ENCODE peak calls at places on chromosomes 4 and X, in six cellular contexts. One of them, this sample, is unnamed.

GRCh38 chrX:102604327-102604726 is 5.0 kb downstream of the ARMCX5 start:
- DNase-seq in endothelial cell of umbilical vein: no peak
- DNase-seq in thyroid gland: no peak
- DNase-seq in lower lobe of right lung: no peak
- DNase-seq in HCT116: no peak
- DNase-seq in testis: no peak
- DNase-seq in this sample: no peak

GRCh38 chr4:40908702-40909362 is 159.1 kb downstream of the NSUN7 start:
- DNase-seq in HCT116: peak
- DNase-seq in endothelial cell of umbilical vein: peak
- DNase-seq in thyroid gland: peak
- DNase-seq in testis: peak
- DNase-seq in lower lobe of right lung: peak
- DNase-seq in this sample: peak

GRCh38 chr4:185738038-185738552 is 73.9 kb downstream of the SORBS2 start:
- DNase-seq in lower lobe of right lung: no peak
- DNase-seq in HCT116: no peak
- DNase-seq in testis: no peak
- DNase-seq in thyroid gland: no peak
- DNase-seq in endothelial cell of umbilical vein: peak
- DNase-seq in this sample: no peak

GRCh38 chr4:145670422-145670821 is 9.5 kb upstream of the C4orf51 start:
- DNase-seq in endothelial cell of umbilical vein: no peak
- DNase-seq in lower lobe of right lung: no peak
- DNase-seq in HCT116: no peak
- DNase-seq in thyroid gland: no peak
- DNase-seq in testis: no peak
- DNase-seq in this sample: no peak

GRCh38 chr4:186728631-186729271 is 5.1 kb upstream of the FAT1 start:
- DNase-seq in lower lobe of right lung: no peak
- DNase-seq in testis: no peak
- DNase-seq in HCT116: peak
- DNase-seq in endothelial cell of umbilical vein: no peak
- DNase-seq in thyroid gland: no peak
- DNase-seq in this sample: peak

GRCh38 chr4:82217986-82218715 is 155.6 kb downstream of the HNRNPD start:
- DNase-seq in lower lobe of right lung: no peak
- DNase-seq in endothelial cell of umbilical vein: no peak
- DNase-seq in thyroid gland: no peak
- DNase-seq in HCT116: peak
- DNase-seq in testis: no peak
- DNase-seq in this sample: no peak

GRCh38 chr4:151808120-151808529 is 47.3 kb upstream of the GATB start:
- DNase-seq in testis: no peak
- DNase-seq in thyroid gland: no peak
- DNase-seq in endothelial cell of umbilical vein: no peak
- DNase-seq in HCT116: peak
- DNase-seq in lower lobe of right lung: no peak
- DNase-seq in this sample: peak

GRCh38 chrX:138775501-138775900 is 64.0 kb upstream of the FGF13 start:
- DNase-seq in HCT116: no peak
- DNase-seq in thyroid gland: no peak
- DNase-seq in lower lobe of right lung: no peak
- DNase-seq in endothelial cell of umbilical vein: peak
- DNase-seq in testis: no peak
- DNase-seq in this sample: peak

GRCh38 chr4:145804134-145804533 is 124.2 kb downstream of the C4orf51 start:
- DNase-seq in thyroid gland: peak
- DNase-seq in lower lobe of right lung: no peak
- DNase-seq in HCT116: no peak
- DNase-seq in testis: no peak
- DNase-seq in endothelial cell of umbilical vein: peak
- DNase-seq in this sample: peak

GRCh38 chrX:15744181-15744867 is 6.3 kb downstream of the CA5B start:
- DNase-seq in lower lobe of right lung: no peak
- DNase-seq in HCT116: no peak
- DNase-seq in endothelial cell of umbilical vein: no peak
- DNase-seq in testis: peak
- DNase-seq in thyroid gland: peak
- DNase-seq in this sample: no peak

GRCh38 chrX:150693782-150694574 is 782 bp downstream of the MTMR1 start:
- DNase-seq in HCT116: peak
- DNase-seq in endothelial cell of umbilical vein: peak
- DNase-seq in testis: peak
- DNase-seq in lower lobe of right lung: peak
- DNase-seq in thyroid gland: peak
- DNase-seq in this sample: peak

GRCh38 chr4:13322681-13323101 is 161.4 kb downstream of the RAB28 start:
- DNase-seq in thyroid gland: no peak
- DNase-seq in HCT116: no peak
- DNase-seq in lower lobe of right lung: no peak
- DNase-seq in endothelial cell of umbilical vein: no peak
- DNase-seq in testis: no peak
- DNase-seq in this sample: no peak

GRCh38 chr4:24657768-24658617 is 73.6 kb upstream of the DHX15 start:
- DNase-seq in endothelial cell of umbilical vein: no peak
- DNase-seq in HCT116: peak
- DNase-seq in testis: peak
- DNase-seq in lower lobe of right lung: peak
- DNase-seq in thyroid gland: peak
- DNase-seq in this sample: peak

GRCh38 chr4:177001271-177002175 is 208.8 kb upstream of the VEGFC start:
- DNase-seq in thyroid gland: no peak
- DNase-seq in lower lobe of right lung: no peak
- DNase-seq in endothelial cell of umbilical vein: no peak
- DNase-seq in HCT116: no peak
- DNase-seq in testis: no peak
- DNase-seq in this sample: no peak

GRCh38 chrX:12480956-12481355 is 310.3 kb upstream of the PRPS2 start:
- DNase-seq in testis: no peak
- DNase-seq in thyroid gland: no peak
- DNase-seq in endothelial cell of umbilical vein: no peak
- DNase-seq in lower lobe of right lung: no peak
- DNase-seq in HCT116: no peak
- DNase-seq in this sample: no peak

GRCh38 chr4:23959401-23960148 is 69.7 kb upstream of the PPARGC1A start:
- DNase-seq in lower lobe of right lung: no peak
- DNase-seq in thyroid gland: no peak
- DNase-seq in endothelial cell of umbilical vein: no peak
- DNase-seq in HCT116: no peak
- DNase-seq in testis: no peak
- DNase-seq in this sample: no peak

GRCh38 chrX:79325263-79325958 is 41.7 kb downstream of the ITM2A start:
- DNase-seq in lower lobe of right lung: no peak
- DNase-seq in endothelial cell of umbilical vein: no peak
- DNase-seq in HCT116: no peak
- DNase-seq in testis: no peak
- DNase-seq in thyroid gland: no peak
- DNase-seq in this sample: no peak

GRCh38 chrX:154374361-154375155 is at the start of gene FLNA:
- DNase-seq in HCT116: no peak
- DNase-seq in lower lobe of right lung: no peak
- DNase-seq in thyroid gland: peak
- DNase-seq in testis: peak
- DNase-seq in endothelial cell of umbilical vein: no peak
- DNase-seq in this sample: no peak

GRCh38 chr4:7811536-7812190 is 128.0 kb downstream of the AFAP1 start:
- DNase-seq in thyroid gland: peak
- DNase-seq in testis: no peak
- DNase-seq in HCT116: no peak
- DNase-seq in lower lobe of right lung: peak
- DNase-seq in endothelial cell of umbilical vein: no peak
- DNase-seq in this sample: no peak

GRCh38 chrX:102155806-102156179 is at the start of gene BEX5:
- DNase-seq in testis: peak
- DNase-seq in lower lobe of right lung: peak
- DNase-seq in thyroid gland: peak
- DNase-seq in endothelial cell of umbilical vein: peak
- DNase-seq in HCT116: no peak
- DNase-seq in this sample: peak

GRCh38 chrX:137547291-137547690 is 18.6 kb upstream of the ZIC3 start:
- DNase-seq in HCT116: no peak
- DNase-seq in endothelial cell of umbilical vein: no peak
- DNase-seq in thyroid gland: no peak
- DNase-seq in lower lobe of right lung: no peak
- DNase-seq in testis: no peak
- DNase-seq in this sample: no peak

GRCh38 chr4:107747748-107748486 is 27.9 kb upstream of the PAPSS1 start:
- DNase-seq in testis: no peak
- DNase-seq in thyroid gland: no peak
- DNase-seq in HCT116: no peak
- DNase-seq in lower lobe of right lung: no peak
- DNase-seq in endothelial cell of umbilical vein: no peak
- DNase-seq in this sample: no peak

GRCh38 chrX:131709553-131709952 is 165.7 kb downstream of the OR13H1 start:
- DNase-seq in HCT116: no peak
- DNase-seq in endothelial cell of umbilical vein: no peak
- DNase-seq in lower lobe of right lung: no peak
- DNase-seq in testis: no peak
- DNase-seq in thyroid gland: no peak
- DNase-seq in this sample: no peak

GRCh38 chrX:134294548-134294947 is 57.6 kb downstream of the CCDC160 start:
- DNase-seq in endothelial cell of umbilical vein: peak
- DNase-seq in thyroid gland: no peak
- DNase-seq in testis: no peak
- DNase-seq in HCT116: no peak
- DNase-seq in lower lobe of right lung: no peak
- DNase-seq in this sample: peak
- TF ChIP-seq CTCF in endothelial cell of umbilical vein: no peak
- TF ChIP-seq CTCF in thyroid gland: no peak
- TF ChIP-seq CTCF in testis: no peak
- TF ChIP-seq CTCF in HCT116: peak
- TF ChIP-seq CTCF in lower lobe of right lung: no peak
- TF ChIP-seq CTCF in this sample: no peak

DNA sequence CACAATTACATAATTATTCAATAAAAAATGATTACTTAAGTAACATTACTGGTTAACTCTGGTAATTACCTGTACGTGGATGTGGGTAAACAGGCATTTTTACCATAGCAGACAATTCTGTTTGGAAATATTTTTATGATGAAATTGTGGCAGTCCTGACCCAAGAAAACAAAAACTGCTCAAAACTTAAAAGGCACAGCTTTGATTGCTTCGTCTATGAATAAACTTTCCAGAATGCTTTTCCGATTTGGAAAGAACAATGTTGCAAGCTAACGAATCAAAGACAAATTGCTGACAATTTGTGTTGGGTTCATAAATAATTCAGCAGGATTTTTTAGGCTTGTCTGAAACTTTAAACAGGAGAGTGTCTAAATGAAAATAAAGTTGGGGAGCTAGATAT is 150.6 kb upstream of the GYPA start:
- DNase-seq in thyroid gland: no peak
- DNase-seq in testis: no peak
- DNase-seq in endothelial cell of umbilical vein: no peak
- DNase-seq in HCT116: no peak
- DNase-seq in lower lobe of right lung: no peak
- DNase-seq in this sample: no peak
- H3K27ac ChIP-seq in thyroid gland: no peak
- H3K27ac ChIP-seq in testis: no peak
- H3K27ac ChIP-seq in endothelial cell of umbilical vein: no peak
- H3K27ac ChIP-seq in HCT116: no peak
- H3K27ac ChIP-seq in lower lobe of right lung: no peak
- H3K27ac ChIP-seq in this sample: no peak

DNA sequence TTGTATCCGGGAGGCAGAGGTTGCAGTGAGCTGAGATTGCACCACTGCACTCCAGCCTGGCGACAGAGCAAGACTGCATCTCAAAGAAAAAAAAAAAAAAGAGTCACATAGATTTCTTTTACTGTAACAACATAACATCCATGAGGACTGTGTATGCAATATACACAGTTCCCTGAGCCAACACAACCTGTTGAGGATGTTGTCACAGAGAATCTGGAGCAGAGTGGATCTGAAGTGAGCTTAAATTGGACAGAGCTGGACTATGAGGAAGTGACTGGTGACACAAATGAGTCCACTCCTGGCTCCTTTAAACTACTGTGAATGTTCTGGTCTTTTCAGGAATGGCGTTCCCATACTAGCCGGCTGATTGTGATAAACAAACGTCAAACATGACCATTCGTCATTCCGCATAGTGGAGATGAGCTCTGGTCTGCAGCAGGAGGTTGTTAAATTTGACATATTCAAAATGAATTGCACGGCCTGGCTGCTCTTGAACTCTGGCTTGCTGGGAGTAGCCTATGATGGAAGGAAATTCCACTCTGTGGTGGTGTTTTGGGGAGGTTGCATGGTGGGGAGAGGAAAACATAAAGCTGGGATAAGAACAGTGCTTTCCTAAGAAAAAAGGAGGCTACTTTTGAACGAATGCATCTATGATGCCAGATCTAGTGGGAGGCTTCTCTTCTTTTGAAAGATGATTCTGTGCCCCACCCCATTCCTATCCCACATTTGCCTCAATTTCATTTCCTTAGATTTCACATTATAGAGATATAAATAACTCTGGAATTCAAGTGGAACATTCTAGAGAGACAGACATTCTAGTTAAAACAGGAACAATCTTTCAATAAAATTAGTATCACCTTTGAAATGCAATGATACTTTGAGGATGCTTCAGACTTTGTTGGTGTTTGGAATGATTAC is 149.5 kb downstream of the SHROOM3 start:
- DNase-seq in HCT116: no peak
- DNase-seq in testis: no peak
- DNase-seq in lower lobe of right lung: no peak
- DNase-seq in thyroid gland: peak
- DNase-seq in endothelial cell of umbilical vein: no peak
- DNase-seq in this sample: no peak
- TF ChIP-seq CTCF in HCT116: no peak
- TF ChIP-seq CTCF in testis: no peak
- TF ChIP-seq CTCF in lower lobe of right lung: no peak
- TF ChIP-seq CTCF in thyroid gland: no peak
- TF ChIP-seq CTCF in endothelial cell of umbilical vein: no peak
- TF ChIP-seq CTCF in this sample: no peak

GRCh38 chr4:55278316-55278715 is 67.7 kb upstream of the SRD5A3 start:
- DNase-seq in lower lobe of right lung: no peak
- DNase-seq in endothelial cell of umbilical vein: no peak
- DNase-seq in HCT116: no peak
- DNase-seq in thyroid gland: no peak
- DNase-seq in testis: no peak
- DNase-seq in this sample: no peak
- H3K27ac ChIP-seq in lower lobe of right lung: no peak
- H3K27ac ChIP-seq in endothelial cell of umbilical vein: no peak
- H3K27ac ChIP-seq in HCT116: no peak
- H3K27ac ChIP-seq in thyroid gland: no peak
- H3K27ac ChIP-seq in testis: no peak
- H3K27ac ChIP-seq in this sample: no peak

DNA sequence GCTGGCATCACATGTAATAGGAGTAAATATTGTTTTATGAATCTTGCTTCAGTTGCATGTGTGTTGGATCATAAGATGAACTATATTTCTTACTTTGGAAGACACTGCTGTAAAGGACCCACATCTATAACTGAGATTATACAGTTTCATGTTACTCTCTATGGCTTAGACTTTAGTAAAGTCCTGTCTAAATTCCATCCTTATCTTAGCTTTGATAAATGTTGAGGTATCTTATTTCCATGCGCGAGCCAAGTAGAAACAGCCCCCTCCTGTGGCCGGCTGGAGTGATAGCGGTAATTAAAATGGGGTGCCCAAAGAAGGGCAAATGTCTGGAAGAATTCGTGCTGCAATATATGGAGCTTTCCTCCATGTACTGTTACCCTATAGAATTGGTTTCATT is 43.0 kb downstream of the CCDC158 start:
- DNase-seq in thyroid gland: peak
- DNase-seq in HCT116: peak
- DNase-seq in lower lobe of right lung: peak
- DNase-seq in endothelial cell of umbilical vein: peak
- DNase-seq in testis: peak
- DNase-seq in this sample: peak
- TF ChIP-seq CTCF in thyroid gland: peak
- TF ChIP-seq CTCF in HCT116: peak
- TF ChIP-seq CTCF in lower lobe of right lung: peak
- TF ChIP-seq CTCF in endothelial cell of umbilical vein: peak
- TF ChIP-seq CTCF in testis: peak
- TF ChIP-seq CTCF in this sample: peak

GRCh38 chr4:22029803-22030202 is 81.2 kb upstream of the KCNIP4 start:
- DNase-seq in lower lobe of right lung: no peak
- DNase-seq in testis: no peak
- DNase-seq in endothelial cell of umbilical vein: no peak
- DNase-seq in thyroid gland: no peak
- DNase-seq in HCT116: no peak
- DNase-seq in this sample: peak
- H3K27ac ChIP-seq in lower lobe of right lung: no peak
- H3K27ac ChIP-seq in testis: no peak
- H3K27ac ChIP-seq in endothelial cell of umbilical vein: no peak
- H3K27ac ChIP-seq in thyroid gland: no peak
- H3K27ac ChIP-seq in HCT116: no peak
- H3K27ac ChIP-seq in this sample: no peak